ENCODE peak calls at places on chromosomes 16 and 17, in four cellular contexts. V is cardiac muscle cell, T is NCI-H187, Q is AG04450. Y is an unnamed sample.

GRCh38 chr16:4005281-4005680 is 111.0 kb downstream of the ADCY9 start:
- DNase-seq in Q (no peak), V (no peak), T (no peak), Y (no peak)

GRCh38 chr16:23534868-23535860 is 22.0 kb downstream of the EARS2 start:
- DNase-seq in T (no peak), V (no peak), Q (no peak), Y (no peak)

GRCh38 chr16:57271063-57271345 is 13.5 kb downstream of the PLLP start:
- DNase-seq in Q (no peak), V (no peak), T (no peak), Y (no peak)

GRCh38 chr17:866568-867087 is 84.5 kb downstream of the MRM3 start:
- DNase-seq in Q (no peak), V (no peak), T (no peak), Y (no peak)

GRCh38 chr17:50199651-50200446 is 1.6 kb downstream of the COL1A1 start:
- DNase-seq in T (peak), V (peak), Q (peak), Y (peak)

GRCh38 chr17:2124391-2124790 is 69.5 kb downstream of the HIC1 start:
- DNase-seq in Q (no peak), V (no peak), T (no peak), Y (no peak)

GRCh38 chr17:14594690-14595089 is 293.8 kb downstream of the HS3ST3B1 start:
- DNase-seq in Q (no peak), T (no peak), V (no peak), Y (no peak)

GRCh38 chr16:50185005-50185505 is 31.9 kb downstream of the TENT4B start:
- DNase-seq in Q (no peak), T (no peak), V (no peak), Y (no peak)

GRCh38 chr16:19005561-19006445 is 22.1 kb downstream of the TMC7 start:
- DNase-seq in Q (no peak), V (no peak), T (no peak), Y (no peak)

GRCh38 chr17:39069114-39069756 is 82.2 kb downstream of the PLXDC1 start:
- DNase-seq in T (no peak), V (peak), Q (no peak), Y (peak)

GRCh38 chr16:48329138-48329537 is 56.1 kb downstream of the SIAH1 start:
- DNase-seq in Q (no peak), T (no peak), V (no peak), Y (no peak)

GRCh38 chr17:16941072-16941641 is 30.8 kb downstream of the TNFRSF13B start:
- DNase-seq in T (no peak), Q (no peak), V (no peak), Y (no peak)

Y was measured in CD4-positive, alpha-beta memory T cell.